ENCODE peak calls at places on chromosomes 6 and 20, in four cellular contexts. G is right lobe of liver, B is esophagus squamous epithelium, E is fibroblast of lung. T is an unnamed sample.

GRCh38 chr6:78363688-78364087 is 503.7 kb upstream of the IRAK1BP1 start:
- DNase-seq in G (no peak), B (no peak), E (no peak), T (no peak)

GRCh38 chr6:17768388-17768787 is 61.7 kb upstream of the NUP153 start:
- DNase-seq in G (no peak), B (no peak), E (peak; percentile 32), T (no peak)

GRCh38 chr6:135193221-135193620 is 12.1 kb downstream of the MYB start:
- DNase-seq in G (no peak), B (no peak), E (no peak), T (no peak)

GRCh38 chr6:127457444-127458064 is 1.6 kb downstream of the KIAA0408 start:
- DNase-seq in G (no peak), B (no peak), E (peak; percentile 92), T (peak; percentile 56)

GRCh38 chr6:2855061-2855519 is 13.4 kb upstream of the SERPINB1 start:
- DNase-seq in G (no peak), B (no peak), E (no peak), T (no peak)

GRCh38 chr20:38091447-38092216 is 58.1 kb downstream of the RPRD1B start:
- DNase-seq in G (no peak), B (no peak), E (peak; percentile 48), T (no peak)

GRCh38 chr6:54981276-54981609 is 134.7 kb downstream of the FAM83B start:
- DNase-seq in G (no peak), B (no peak), E (no peak), T (no peak)

GRCh38 chr6:16471222-16471784 is 232.9 kb downstream of the GMPR start:
- DNase-seq in G (no peak), B (no peak), E (no peak), T (no peak)

GRCh38 chr20:15699431-15700146 is 873.7 kb downstream of the KIF16B start:
- DNase-seq in G (no peak), B (no peak), E (no peak), T (no peak)

GRCh38 chr6:166624275-166624674 is 2.8 kb downstream of the RPS6KA2 start:
- DNase-seq in G (no peak), B (no peak), E (peak; percentile 94), T (peak; percentile 66)

GRCh38 chr6:134797400-134798113 is 152.3 kb downstream of the ALDH8A1 start:
- DNase-seq in G (no peak), B (no peak), E (no peak), T (no peak)

GRCh38 chr6:35181933-35182612 is 31.7 kb upstream of the SCUBE3 start:
- DNase-seq in G (no peak), B (no peak), E (peak; percentile 85), T (no peak)

GRCh38 chr6:117414770-117415169 is 11.0 kb downstream of the ROS1 start:
- DNase-seq in G (no peak), B (no peak), E (no peak), T (no peak)

GRCh38 chr20:24147961-24148360 is 159.4 kb upstream of the GGTLC1 start:
- DNase-seq in G (no peak), B (no peak), E (no peak), T (no peak)

GRCh38 chr20:46512943-46513844 is at the start of gene ZNF334:
- DNase-seq in G (peak; percentile 63), B (no peak), E (peak; percentile 65), T (no peak)

GRCh38 chr6:165308926-165309731 is at the start of gene C6orf118:
- DNase-seq in G (no peak), B (no peak), E (peak; percentile 29), T (no peak)

GRCh38 chr6:52511572-52512151 is 65.2 kb downstream of the TRAM2 start:
- DNase-seq in G (no peak), B (no peak), E (no peak), T (no peak)

GRCh38 chr6:148491638-148492210 is 149.1 kb downstream of the SASH1 start:
- DNase-seq in G (no peak), B (no peak), E (no peak), T (no peak)

GRCh38 chr20:23050847-23051627 is 1.6 kb upstream of the THBD start:
- DNase-seq in G (peak; percentile 71), B (peak; percentile 33), E (peak; percentile 93), T (peak; percentile 77)

DNA sequence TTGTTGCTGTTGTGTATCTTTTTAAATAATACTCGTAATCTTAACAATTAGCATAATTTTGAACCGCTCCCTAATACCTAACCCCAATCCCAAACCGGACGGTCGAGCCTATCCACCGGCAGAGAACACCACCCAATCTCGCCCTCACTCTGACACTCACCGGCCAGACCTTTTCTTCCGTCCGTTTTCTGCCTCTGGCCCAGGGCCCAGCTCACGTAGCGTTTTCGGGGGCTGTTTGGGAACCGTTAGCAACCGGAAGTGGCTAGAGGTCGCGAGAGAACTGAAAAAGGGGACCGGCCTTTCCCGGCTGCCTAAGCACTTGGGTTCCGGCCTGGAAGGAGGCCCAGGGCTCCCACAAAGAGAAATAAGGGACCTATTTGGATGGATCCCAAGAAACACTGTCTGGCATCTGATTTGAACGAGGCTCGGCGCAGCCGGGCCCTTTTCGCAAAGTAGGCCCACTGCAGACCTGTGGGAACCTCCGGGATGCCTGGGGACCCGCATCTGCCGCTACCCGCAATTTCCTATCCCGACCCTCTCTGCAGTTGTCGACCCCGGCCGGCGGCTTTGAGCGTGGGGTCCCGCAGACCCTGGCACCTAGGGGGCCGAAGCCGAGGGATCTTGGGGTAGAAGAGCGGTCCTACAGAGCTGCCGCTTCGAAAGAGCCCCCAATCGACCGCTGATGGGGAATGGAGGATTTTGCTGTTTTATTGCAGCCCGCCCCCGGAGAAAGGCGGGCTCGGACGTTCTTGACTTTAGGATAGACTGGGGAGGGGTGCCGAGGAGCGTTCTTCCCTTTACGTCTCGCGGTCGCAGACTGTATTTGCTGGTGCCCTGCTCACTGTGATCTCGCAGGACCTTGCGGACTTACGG is 4.9 kb upstream of the ZKSCAN8 start:
- DNase-seq in G (peak; percentile 91), B (peak; percentile 38), E (peak; percentile 98), T (peak; percentile 78)
- TF ChIP-seq CTCF in G (no peak), B (peak; percentile 21), E (no peak), T (no peak)

GRCh38 chr6:82248233-82248735 is 740 bp upstream of the IBTK start:
- DNase-seq in G (peak; percentile 82), B (no peak), E (peak; percentile 48), T (no peak)

GRCh38 chr6:82247634-82248232 is at the start of gene IBTK:
- DNase-seq in G (peak; percentile 97), B (peak; percentile 44), E (peak; percentile 95), T (peak; percentile 95)

GRCh38 chr6:82249381-82250253 is 2.1 kb upstream of the IBTK start:
- DNase-seq in G (no peak), B (no peak), E (no peak), T (no peak)

GRCh38 chr6:82246802-82247633 is 526 bp downstream of the IBTK start:
- DNase-seq in G (peak; percentile 64), B (no peak), E (peak; percentile 44), T (peak; percentile 51)

GRCh38 chr6:82251942-82252341 is 4.4 kb upstream of the IBTK start:
- DNase-seq in G (no peak), B (no peak), E (peak; percentile 67), T (no peak)
- TF ChIP-seq CTCF in G (peak; percentile 62), B (no peak), E (peak; percentile 20), T (peak; percentile 72)

GRCh38 chr6:39296745-39297640 is 17.2 kb downstream of the KCNK17 start:
- DNase-seq in G (no peak), B (no peak), E (peak; percentile 80), T (no peak)
- TF ChIP-seq CTCF in G (no peak), B (no peak), E (no peak), T (no peak)

GRCh38 chr6:81487489-81487888 is 265.0 kb downstream of the TENT5A start:
- DNase-seq in G (no peak), B (no peak), E (peak; percentile 54), T (no peak)
- TF ChIP-seq CTCF in G (no peak), B (no peak), E (no peak), T (no peak)

GRCh38 chr20:973785-974194 is 28.3 kb downstream of the RSPO4 start:
- DNase-seq in G (no peak), B (no peak), E (peak; percentile 18), T (peak; percentile 80)
- TF ChIP-seq CTCF in G (peak; percentile 36), B (no peak), E (peak; percentile 27), T (peak; percentile 80)

GRCh38 chr6:44256291-44257006 is 879 bp downstream of the SLC35B2 start:
- DNase-seq in G (peak; percentile 58), B (no peak), E (no peak), T (no peak)

GRCh38 chr6:44257753-44258324 is 511 bp upstream of the SLC35B2 start:
- DNase-seq in G (no peak), B (no peak), E (no peak), T (no peak)

GRCh38 chr6:44258325-44258863 is 1.1 kb upstream of the SLC35B2 start:
- DNase-seq in G (peak; percentile 49), B (no peak), E (no peak), T (no peak)

GRCh38 chr6:44255848-44256247 is 1.5 kb downstream of the SLC35B2 start:
- DNase-seq in G (no peak), B (no peak), E (no peak), T (no peak)

GRCh38 chr6:44257007-44257752 is at the start of gene SLC35B2:
- DNase-seq in G (peak; percentile 82), B (no peak), E (peak; percentile 67), T (peak; percentile 79)
- TF ChIP-seq CTCF in G (peak; percentile 94), B (peak; percentile 60), E (peak; percentile 34), T (peak; percentile 87)

GRCh38 chr6:131597448-131597847 is 24.4 kb downstream of the ARG1 start:
- DNase-seq in G (no peak), B (no peak), E (peak; percentile 3), T (no peak)
- TF ChIP-seq CTCF in G (peak; percentile 52), B (no peak), E (no peak), T (peak; percentile 34)

DNA sequence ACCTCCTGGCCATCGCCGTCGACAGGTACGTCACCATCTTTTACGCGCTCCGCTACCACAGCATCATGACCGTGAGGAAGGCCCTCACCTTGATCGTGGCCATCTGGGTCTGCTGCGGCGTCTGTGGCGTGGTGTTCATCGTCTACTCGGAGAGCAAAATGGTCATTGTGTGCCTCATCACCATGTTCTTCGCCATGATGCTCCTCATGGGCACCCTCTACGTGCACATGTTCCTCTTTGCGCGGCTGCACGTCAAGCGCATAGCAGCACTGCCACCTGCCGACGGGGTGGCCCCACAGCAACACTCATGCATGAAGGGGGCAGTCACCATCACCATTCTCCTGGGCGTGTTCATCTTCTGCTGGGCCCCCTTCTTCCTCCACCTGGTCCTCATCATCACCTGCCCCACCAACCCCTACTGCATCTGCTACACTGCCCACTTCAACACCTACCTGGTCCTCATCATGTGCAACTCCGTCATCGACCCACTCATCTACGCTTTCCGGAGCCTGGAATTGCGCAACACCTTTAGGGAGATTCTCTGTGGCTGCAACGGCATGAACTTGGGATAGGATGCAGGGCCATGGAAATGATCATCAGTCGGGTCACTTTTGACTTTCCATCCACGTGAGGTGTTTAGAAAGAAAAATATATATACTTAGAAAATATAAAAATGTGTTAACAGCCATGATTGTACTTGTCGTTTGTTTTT is 868 bp downstream of the MC3R start:
- DNase-seq in G (no peak), B (no peak), E (no peak), T (no peak)
- TF ChIP-seq CTCF in G (peak; percentile 40), B (peak; percentile 38), E (no peak), T (peak; percentile 10)

T was measured in CD14-positive monocyte.